ENCODE peak calls at places on chromosome X, in four cellular contexts. B is GM03348, F is endothelial cell, O is lower leg skin. X is an unnamed sample.

GRCh38 chrX:17638731-17639130 is 98.6 kb upstream of the SCML1 start:
- DNase-seq in B (no peak), F (no peak), O (no peak), X (no peak)

GRCh38 chrX:136220535-136220934 is 30.7 kb downstream of the MAP7D3 start:
- DNase-seq in B (no peak), F (no peak), O (no peak), X (no peak)

GRCh38 chrX:125826080-125826479 is 340.0 kb downstream of the DCAF12L2 start:
- DNase-seq in B (no peak), F (no peak), O (no peak), X (no peak)

GRCh38 chrX:154751121-154751668 is 318 bp upstream of the GAB3 start:
- DNase-seq in B (no peak), F (no peak), O (no peak), X (no peak)

GRCh38 chrX:21490341-21490740 is 116.1 kb downstream of the CNKSR2 start:
- DNase-seq in B (no peak), F (no peak), O (no peak), X (no peak)

GRCh38 chrX:50877310-50877709 is 33.2 kb upstream of the BMP15 start:
- DNase-seq in B (peak), F (no peak), O (no peak), X (no peak)

GRCh38 chrX:154908821-154909220 is 22.7 kb downstream of the F8A1 start:
- DNase-seq in B (no peak), F (no peak), O (no peak), X (no peak)

GRCh38 chrX:95056901-95057300 is 1382.9 kb downstream of the FAM133A start:
- DNase-seq in B (no peak), F (no peak), O (no peak), X (no peak)

GRCh38 chrX:81414630-81415029 is 212.7 kb downstream of the SH3BGRL start:
- DNase-seq in B (no peak), F (no peak), O (no peak), X (no peak)

GRCh38 chrX:46865281-46865680 is 28.4 kb downstream of the RP2 start:
- DNase-seq in B (peak), F (no peak), O (no peak), X (no peak)

GRCh38 chrX:39652336-39652735 is 445.4 kb downstream of the BCOR start:
- DNase-seq in B (no peak), F (peak), O (no peak), X (no peak)

GRCh38 chrX:16671005-16671404 is 21.0 kb downstream of the S100G start:
- DNase-seq in B (peak), F (peak), O (no peak), X (peak)

GRCh38 chrX:118370921-118371624 is 25.2 kb downstream of the WDR44 start:
- DNase-seq in B (peak), F (no peak), O (no peak), X (no peak)

GRCh38 chrX:73977542-73978169 is 326.3 kb upstream of the ZCCHC13 start:
- DNase-seq in B (no peak), F (no peak), O (no peak), X (peak)

GRCh38 chrX:8988456-8988855 is 45.5 kb downstream of the FAM9B start:
- DNase-seq in B (peak), F (no peak), O (peak), X (no peak)

GRCh38 chrX:16511776-16512400 is 138.1 kb upstream of the S100G start:
- DNase-seq in B (no peak), F (no peak), O (no peak), X (no peak)

GRCh38 chrX:120791013-120791643 is 84.5 kb downstream of the CT47B1 start:
- DNase-seq in B (peak), F (no peak), O (peak), X (no peak)

GRCh38 chrX:154013614-154014360 is 5.9 kb downstream of the IRAK1 start:
- DNase-seq in B (peak), F (peak), O (no peak), X (no peak)

GRCh38 chrX:94361241-94361640 is 687.2 kb downstream of the FAM133A start:
- DNase-seq in B (no peak), F (no peak), O (no peak), X (no peak)

GRCh38 chrX:9614016-9614415 is 149.2 kb downstream of the TBL1X start:
- DNase-seq in B (peak), F (no peak), O (no peak), X (no peak)

GRCh38 chrX:66163849-66164401 is at the start of gene HEPH:
- DNase-seq in B (peak), F (peak), O (no peak), X (no peak)

GRCh38 chrX:131170148-131170547 is 112.0 kb downstream of the ARHGAP36 start:
- DNase-seq in B (no peak), F (no peak), O (no peak), X (no peak)

GRCh38 chrX:20225488-20225833 is 41.2 kb downstream of the RPS6KA3 start:
- DNase-seq in B (no peak), F (no peak), O (no peak), X (no peak)

GRCh38 chrX:41827886-41828285 is 95.5 kb downstream of the CASK start:
- DNase-seq in B (peak), F (no peak), O (no peak), X (no peak)

GRCh38 chrX:460116-460515 is 73.4 kb upstream of the PPP2R3B start:
- DNase-seq in B (no peak), F (no peak), O (no peak), X (no peak)

GRCh38 chrX:117610806-117611205 is 505.8 kb downstream of the KLHL13 start:
- DNase-seq in B (no peak), F (no peak), O (no peak), X (no peak)

GRCh38 chrX:3443186-3443585 is 96.7 kb upstream of the MXRA5 start:
- DNase-seq in B (no peak), F (no peak), O (no peak), X (no peak)

GRCh38 chrX:103839404-103839803 is 7.3 kb upstream of the RAB9B start:
- DNase-seq in B (no peak), F (no peak), O (no peak), X (no peak)